ENCODE peak calls at places on chromosomes 16 and 17, in ten cellular contexts. J is NCI-H1092 treated with DMSO at 0.1 percent for 48 hours; Q is psoas muscle; A is A549; F is HTR-8/SVneo; O is RWPE2; T is GF-D8; P is RKO; G is left ventricle myocardium inferior; V is activated T-cell treated with anti-CD3 and anti-CD28 coated beads, Interleukin-2, amount 50 U/mL, for 72 hours. U is an unnamed sample.

GRCh38 chr17:29155966-29156338 is 24.2 kb downstream of the MYO18A start:
- DNase-seq in J (no peak), A (no peak), F (no peak), Q (no peak), O (no peak), T (no peak), V (no peak), G (no peak), P (no peak), U (no peak)

GRCh38 chr16:6032438-6032837 is 934.8 kb upstream of the EEF2KMT start:
- DNase-seq in Q (no peak), A (no peak), O (no peak), P (peak), V (no peak), J (peak), T (no peak), G (no peak), F (no peak), U (no peak)

GRCh38 chr16:12898556-12898955 is 2.8 kb upstream of the SHISA9 start:
- DNase-seq in P (no peak), F (no peak), Q (no peak), V (no peak), A (no peak), G (no peak), T (no peak), J (no peak), O (no peak), U (no peak)

GRCh38 chr17:19726615-19727376 is 10.4 kb upstream of the SLC47A2 start:
- DNase-seq in G (no peak), Q (no peak), A (no peak), F (no peak), O (no peak), P (no peak), J (no peak), V (no peak), T (no peak), U (no peak)

GRCh38 chr16:81987121-81987520 is 24.1 kb downstream of the SDR42E1 start:
- DNase-seq in T (no peak), V (no peak), P (no peak), G (no peak), J (no peak), O (no peak), Q (no peak), A (no peak), F (no peak), U (no peak)

GRCh38 chr17:32976605-32977004 is 15.0 kb upstream of the SPACA3 start:
- DNase-seq in G (no peak), F (no peak), P (no peak), O (no peak), V (no peak), A (no peak), J (no peak), T (no peak), Q (no peak), U (no peak)

GRCh38 chr16:82995927-82996441 is 369.2 kb downstream of the CDH13 start:
- DNase-seq in J (peak), O (no peak), Q (no peak), P (peak), G (no peak), T (no peak), F (peak), V (no peak), A (no peak), U (no peak)

GRCh38 chr16:56401482-56401881 is 23.9 kb downstream of the AMFR start:
- DNase-seq in J (no peak), Q (peak), T (no peak), F (no peak), G (no peak), P (peak), A (peak), O (no peak), V (no peak), U (no peak)

GRCh38 chr17:65745241-65745640 is 183.8 kb upstream of the AXIN2 start:
- DNase-seq in J (no peak), F (no peak), G (no peak), A (no peak), O (no peak), P (no peak), T (no peak), Q (no peak), V (no peak), U (no peak)

GRCh38 chr17:80694992-80695912 is 150.6 kb downstream of the RPTOR start:
- DNase-seq in F (no peak), G (no peak), J (no peak), A (no peak), T (no peak), P (no peak), O (no peak), V (peak), Q (no peak), U (no peak)

GRCh38 chr17:42655528-42655927 is 3.6 kb upstream of the TUBG2 start:
- DNase-seq in G (no peak), T (no peak), P (no peak), J (no peak), V (no peak), F (no peak), Q (no peak), O (no peak), A (no peak), U (no peak)

GRCh38 chr16:477758-478157 is 49.8 kb upstream of the CAPN15 start:
- DNase-seq in G (no peak), J (no peak), A (no peak), P (no peak), T (no peak), O (no peak), Q (peak), V (no peak), F (no peak), U (no peak)

GRCh38 chr16:4570086-4570485 is 13.9 kb downstream of the C16orf96 start:
- DNase-seq in A (no peak), P (no peak), J (no peak), Q (no peak), F (no peak), T (no peak), O (no peak), V (no peak), G (no peak), U (no peak)

GRCh38 chr17:74373838-74374606 is 6.7 kb downstream of the GPR142 start:
- DNase-seq in V (no peak), F (no peak), O (no peak), J (peak), T (no peak), Q (no peak), A (no peak), P (no peak), G (peak), U (no peak)

GRCh38 chr17:50135316-50136095 is 5.5 kb upstream of the SAMD14 start:
- DNase-seq in T (no peak), A (no peak), Q (no peak), O (no peak), V (no peak), G (no peak), F (no peak), P (no peak), J (no peak), U (no peak)

GRCh38 chr17:9905902-9906301 is 831 bp upstream of the RCVRN start:
- DNase-seq in V (peak), G (peak), J (no peak), T (no peak), A (peak), O (no peak), F (peak), P (peak), Q (peak), U (no peak)

GRCh38 chr17:64282753-64283080 is 19.7 kb upstream of the TEX2 start:
- DNase-seq in A (no peak), G (no peak), V (no peak), J (no peak), T (no peak), O (no peak), F (no peak), Q (no peak), P (no peak), U (no peak)

GRCh38 chr16:4327386-4327781 is 11.5 kb downstream of the GLIS2 start:
- DNase-seq in A (no peak), O (no peak), J (no peak), P (no peak), T (no peak), Q (no peak), G (no peak), F (no peak), V (no peak), U (no peak)

GRCh38 chr17:56142781-56143180 is 10.5 kb upstream of the ANKFN1 start:
- DNase-seq in Q (no peak), O (no peak), P (no peak), F (no peak), V (no peak), J (no peak), A (no peak), G (no peak), T (no peak), U (no peak)

U was measured in activated CD4-positive, CD25-positive, alpha-beta regulatory T cell treated with anti-CD3 and anti-CD28 coated beads, Interleukin-2, amount 50 U/mL, for 16 hours.